ENCODE peak calls at places on chromosomes 16 and 17, in seven cellular contexts. D is IMR-90; Z is heart right ventricle; W is CD4-positive, alpha-beta memory T cell; R is ascending aorta; I is adrenal gland; N is breast epithelium. J is an unnamed sample.

GRCh38 chr16:70630960-70631745 is 15.2 kb upstream of the IL34 start:
- DNase-seq in D (peak), Z (no peak), W (no peak), R (no peak), I (no peak), N (no peak), J (no peak)

GRCh38 chr17:57441270-57441600 is 184.9 kb downstream of the MSI2 start:
- DNase-seq in D (no peak), Z (no peak), W (no peak), R (no peak), I (no peak), N (no peak), J (no peak)

GRCh38 chr16:11161974-11162373 is 94.0 kb downstream of the SOCS1 start:
- DNase-seq in D (no peak), Z (no peak), W (no peak), R (no peak), I (peak), N (no peak), J (no peak)

GRCh38 chr17:8041249-8041928 is 2.5 kb downstream of the ALOX15B start:
- DNase-seq in D (peak), Z (no peak), W (peak), R (no peak), I (no peak), N (no peak), J (peak)

GRCh38 chr17:12047977-12048376 is 27.3 kb downstream of the MAP2K4 start:
- DNase-seq in D (no peak), Z (no peak), W (no peak), R (no peak), I (no peak), N (no peak), J (no peak)

GRCh38 chr17:45016823-45017222 is 34.6 kb downstream of the DCAKD start:
- DNase-seq in D (no peak), Z (no peak), W (no peak), R (no peak), I (no peak), N (no peak), J (no peak)

GRCh38 chr17:48647103-48647963 is 21.2 kb upstream of the HOXB9 start:
- DNase-seq in D (no peak), Z (no peak), W (no peak), R (no peak), I (no peak), N (no peak), J (no peak)

GRCh38 chr16:29198731-29199521 is 207.6 kb downstream of the NPIPB11 start:
- DNase-seq in D (no peak), Z (no peak), W (no peak), R (no peak), I (no peak), N (peak), J (no peak)

GRCh38 chr17:58052951-58053715 is 30.1 kb upstream of the DYNLL2 start:
- DNase-seq in D (no peak), Z (no peak), W (no peak), R (no peak), I (peak), N (no peak), J (no peak)

GRCh38 chr16:11109551-11109950 is 146.5 kb downstream of the SOCS1 start:
- DNase-seq in D (peak), Z (no peak), W (no peak), R (peak), I (no peak), N (no peak), J (no peak)

GRCh38 chr16:88387941-88388627 is 5.3 kb downstream of the ZNF469 start:
- DNase-seq in D (peak), Z (peak), W (no peak), R (no peak), I (peak), N (peak), J (no peak)

GRCh38 chr16:55454861-55455260 is 24.1 kb upstream of the MMP2 start:
- DNase-seq in D (no peak), Z (no peak), W (no peak), R (no peak), I (no peak), N (no peak), J (no peak)

GRCh38 chr17:12195418-12195817 is 174.7 kb downstream of the MAP2K4 start:
- DNase-seq in D (no peak), Z (no peak), W (no peak), R (no peak), I (no peak), N (no peak), J (no peak)

GRCh38 chr17:1304962-1305361 is 25.5 kb downstream of the TRARG1 start:
- DNase-seq in D (no peak), Z (no peak), W (no peak), R (no peak), I (no peak), N (no peak), J (no peak)

GRCh38 chr17:17913695-17914332 is 58.4 kb downstream of the TOM1L2 start:
- DNase-seq in D (peak), Z (peak), W (no peak), R (no peak), I (peak), N (peak), J (peak)

GRCh38 chr17:5866978-5867377 is 203.2 kb upstream of the WSCD1 start:
- DNase-seq in D (no peak), Z (no peak), W (no peak), R (no peak), I (no peak), N (no peak), J (no peak)

GRCh38 chr17:4580291-4580690 is 4.0 kb upstream of the SMTNL2 start:
- DNase-seq in D (no peak), Z (no peak), W (no peak), R (no peak), I (no peak), N (no peak), J (no peak)

GRCh38 chr16:48330133-48330846 is 54.9 kb downstream of the SIAH1 start:
- DNase-seq in D (peak), Z (no peak), W (no peak), R (no peak), I (no peak), N (no peak), J (no peak)

GRCh38 chr17:1853698-1854097 is 23.9 kb downstream of the RPA1 start:
- DNase-seq in D (no peak), Z (no peak), W (no peak), R (no peak), I (no peak), N (no peak), J (no peak)

GRCh38 chr16:72908362-72908838 is 139.5 kb downstream of the ZFHX3 start:
- DNase-seq in D (no peak), Z (no peak), W (no peak), R (no peak), I (peak), N (no peak), J (no peak)

GRCh38 chr17:74852237-74853047 is 7.2 kb downstream of the GRIN2C start:
- DNase-seq in D (no peak), Z (no peak), W (peak), R (no peak), I (no peak), N (no peak), J (no peak)

GRCh38 chr17:39057807-39058206 is 90.6 kb upstream of the FBXO47 start:
- DNase-seq in D (no peak), Z (no peak), W (no peak), R (no peak), I (no peak), N (no peak), J (no peak)

GRCh38 chr16:19073863-19074262 is 6.4 kb downstream of the COQ7 start:
- DNase-seq in D (no peak), Z (no peak), W (no peak), R (no peak), I (no peak), N (no peak), J (no peak)
- H3K27ac ChIP-seq in D (no peak), Z (no peak), W (no peak), R (no peak), I (no peak), N (no peak), J (no peak)

GRCh38 chr17:68847711-68848110 is 107.5 kb downstream of the ABCA8 start:
- DNase-seq in D (no peak), Z (no peak), W (no peak), R (no peak), I (no peak), N (no peak), J (no peak)

GRCh38 chr17:68840073-68840472 is 115.1 kb downstream of the ABCA8 start:
- DNase-seq in D (no peak), Z (no peak), W (no peak), R (no peak), I (no peak), N (no peak), J (no peak)

DNA sequence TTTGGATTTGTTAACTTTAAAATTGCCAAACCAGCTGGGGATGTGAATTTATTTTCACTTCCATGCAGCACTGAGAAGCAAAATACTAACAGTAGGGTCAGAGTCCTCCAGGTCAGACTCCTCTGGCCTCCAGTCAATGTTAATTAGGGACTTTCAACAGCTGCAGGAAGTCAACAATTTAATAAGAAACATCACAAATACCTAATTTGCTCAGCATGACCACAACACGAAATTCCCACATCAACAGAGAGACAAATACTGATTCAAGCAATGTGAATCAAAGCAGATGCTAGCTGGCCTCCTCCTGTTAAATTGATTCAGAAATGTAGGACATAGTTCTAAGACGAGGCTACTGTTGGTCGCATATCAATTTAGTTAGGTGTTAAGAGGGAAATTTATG is 111.7 kb downstream of the ABCA8 start:
- DNase-seq in D (no peak), Z (no peak), W (no peak), R (no peak), I (no peak), N (no peak), J (no peak)
- H3K27ac ChIP-seq in D (no peak), Z (peak), W (no peak), R (no peak), I (no peak), N (no peak), J (no peak)

GRCh38 chr17:40062347-40063033 is at the start of gene THRA:
- DNase-seq in D (peak), Z (peak), W (peak), R (no peak), I (peak), N (no peak), J (peak)
- H3K27ac ChIP-seq in D (peak), Z (peak), W (peak), R (peak), I (peak), N (peak), J (peak)

GRCh38 chr17:50582741-50583140 is 22.2 kb downstream of the CACNA1G start:
- DNase-seq in D (no peak), Z (peak), W (no peak), R (no peak), I (no peak), N (no peak), J (no peak)
- H3K27ac ChIP-seq in D (no peak), Z (peak), W (no peak), R (no peak), I (no peak), N (no peak), J (no peak)

DNA sequence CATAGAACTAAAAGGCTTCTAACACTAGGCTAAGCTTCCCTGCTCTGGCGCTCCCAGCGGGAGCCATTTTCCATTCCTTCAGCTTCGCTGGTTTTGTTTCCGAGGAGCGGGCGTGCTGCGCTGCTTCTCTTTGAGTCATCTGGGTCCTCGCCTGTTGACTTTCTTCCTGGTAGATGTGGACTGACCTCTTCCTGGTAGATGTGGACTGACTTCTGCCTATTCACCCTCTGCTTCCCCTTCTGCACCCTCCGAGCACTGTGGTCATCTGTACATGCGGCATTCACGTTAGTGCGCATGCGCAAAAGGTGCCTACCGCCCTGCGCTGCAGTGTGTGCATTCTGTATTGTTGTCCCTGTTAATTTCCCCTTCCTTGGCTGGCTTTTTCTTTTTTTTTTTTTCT is 40.8 kb upstream of the SEC14L1 start:
- DNase-seq in D (no peak), Z (peak), W (no peak), R (peak), I (peak), N (no peak), J (peak)
- H3K27ac ChIP-seq in D (no peak), Z (peak), W (no peak), R (peak), I (no peak), N (no peak), J (peak)

J was measured in tibial nerve.